ENCODE peak calls at places on chromosomes 5 and 9, in ten cellular contexts. I is kidney tubule cell; M is stimulated activated CD8-positive, alpha-beta memory T cell treated with anti-CD3 and anti-CD28 coated beads, Interleukin-12 subunit alpha, Interleukin-12 subunit beta, amount 100 ng/mL, for 1 hour; Z is Ammon's horn; L is brain microvascular endothelial cell; W is left colon; P is M059J; G is T follicular helper cell; E is T1000; Q is fibroblast of villous mesenchyme. K is an unnamed sample.

GRCh38 chr5:171598279-171599152 is 179.1 kb downstream of the FGF18 start:
- DNase-seq in Z (no peak), Q (no peak), W (no peak), I (no peak), G (no peak), M (no peak), P (no peak), E (no peak), L (no peak), K (no peak)

GRCh38 chr5:143806568-143806967 is 5.4 kb upstream of the HMHB1 start:
- DNase-seq in Q (no peak), E (no peak), L (no peak), W (no peak), M (no peak), G (no peak), Z (no peak), P (no peak), I (peak), K (no peak)

GRCh38 chr5:53309653-53310052 is 170.8 kb upstream of the FST start:
- DNase-seq in I (no peak), Q (no peak), L (no peak), E (no peak), Z (no peak), G (no peak), M (no peak), W (no peak), P (no peak), K (no peak)

GRCh38 chr5:108379722-108380530 is 2.0 kb downstream of the FBXL17 start:
- DNase-seq in I (peak), P (peak), Z (peak), E (no peak), W (no peak), M (no peak), L (peak), Q (peak), G (no peak), K (no peak)

GRCh38 chr5:156680845-156681244 is 169.2 kb upstream of the PPP1R2B start:
- DNase-seq in W (no peak), I (no peak), L (no peak), Z (no peak), P (no peak), M (no peak), Q (no peak), E (no peak), G (no peak), K (peak)

GRCh38 chr9:100340224-100340623 is 12.5 kb downstream of the TEX10 start:
- DNase-seq in L (no peak), I (no peak), W (no peak), E (no peak), M (no peak), G (no peak), Z (no peak), P (no peak), Q (no peak), K (no peak)

GRCh38 chr5:96975656-96976055 is 39.8 kb downstream of the LNPEP start:
- DNase-seq in P (no peak), I (no peak), M (no peak), L (no peak), W (no peak), Z (no peak), E (no peak), Q (no peak), G (no peak), K (no peak)

GRCh38 chr5:155539958-155540595 is 526.5 kb downstream of the KIF4B start:
- DNase-seq in Z (no peak), M (no peak), E (no peak), L (no peak), P (no peak), Q (no peak), G (no peak), W (no peak), I (no peak), K (no peak)

GRCh38 chr9:136529516-136530471 is 16.1 kb downstream of the NOTCH1 start:
- DNase-seq in L (no peak), W (no peak), Q (no peak), M (no peak), P (no peak), I (no peak), G (no peak), E (no peak), Z (no peak), K (no peak)

GRCh38 chr9:83649515-83649914 is 26.6 kb downstream of the IDNK start:
- DNase-seq in P (no peak), G (no peak), Z (no peak), W (no peak), M (no peak), Q (no peak), E (no peak), L (no peak), I (no peak), K (no peak)

GRCh38 chr5:57539281-57539701 is 56.7 kb upstream of the ACTBL2 start:
- DNase-seq in E (no peak), Q (peak), G (no peak), M (no peak), P (peak), I (no peak), W (no peak), L (peak), Z (no peak), K (no peak)

GRCh38 chr5:149228610-149229297 is 42.9 kb upstream of the AFAP1L1 start:
- DNase-seq in E (peak), M (no peak), W (no peak), L (peak), Z (peak), P (peak), I (peak), G (no peak), Q (peak), K (no peak)

GRCh38 chr9:556199-556598 is 285.3 kb upstream of the DMRT1 start:
- DNase-seq in L (no peak), M (no peak), I (no peak), Z (no peak), E (no peak), P (peak), Q (no peak), W (no peak), G (no peak), K (no peak)

GRCh38 chr9:127264462-127265040 is at the start of gene GARNL3:
- DNase-seq in Q (no peak), G (no peak), L (no peak), Z (peak), P (no peak), I (no peak), W (no peak), E (no peak), M (no peak), K (no peak)

GRCh38 chr5:66538531-66538930 is 57.7 kb upstream of the MAST4 start:
- DNase-seq in E (no peak), M (no peak), G (no peak), W (no peak), I (peak), Q (no peak), Z (no peak), P (peak), L (no peak), K (no peak)

GRCh38 chr9:110015759-110016158 is 192.2 kb downstream of the C9orf152 start:
- DNase-seq in E (peak), M (no peak), G (no peak), L (peak), W (no peak), Q (peak), P (peak), I (peak), Z (no peak), K (no peak)

GRCh38 chr5:143195496-143195895 is 208.0 kb downstream of the NR3C1 start:
- DNase-seq in E (no peak), M (no peak), P (no peak), G (no peak), W (no peak), I (no peak), Q (no peak), Z (no peak), L (no peak), K (no peak)

GRCh38 chr5:36378551-36378950 is 76.8 kb upstream of the RANBP3L start:
- DNase-seq in I (no peak), M (no peak), L (no peak), Q (no peak), Z (no peak), P (peak), E (no peak), W (no peak), G (no peak), K (no peak)

GRCh38 chr9:134834957-134835419 is 45.6 kb upstream of the FCN2 start:
- DNase-seq in E (no peak), Q (no peak), M (no peak), L (no peak), Z (no peak), W (no peak), G (no peak), I (no peak), P (no peak), K (no peak)

GRCh38 chr9:24218656-24219055 is 327.0 kb downstream of the IZUMO3 start:
- DNase-seq in M (no peak), I (no peak), Z (no peak), E (no peak), L (no peak), P (peak), Q (no peak), W (no peak), G (no peak), K (no peak)

GRCh38 chr9:135343733-135344522 is 135.7 kb upstream of the PPP1R26 start:
- DNase-seq in Q (peak), E (no peak), G (no peak), P (peak), M (peak), Z (peak), W (peak), I (peak), L (peak), K (peak)

GRCh38 chr9:99851028-99851822 is 29.5 kb downstream of the NR4A3 start:
- DNase-seq in G (no peak), M (no peak), Q (no peak), I (no peak), P (no peak), L (no peak), Z (no peak), E (no peak), W (no peak), K (no peak)

GRCh38 chr9:81264516-81264915 is 424.8 kb downstream of the TLE1 start:
- DNase-seq in P (peak), Q (peak), W (no peak), I (peak), Z (no peak), M (no peak), G (no peak), E (no peak), L (peak), K (no peak)

GRCh38 chr5:172789687-172790495 is 18.9 kb upstream of the DUSP1 start:
- DNase-seq in P (peak), M (no peak), Z (peak), Q (peak), W (no peak), I (peak), L (no peak), E (no peak), G (no peak), K (no peak)

GRCh38 chr5:66356011-66356565 is 212.0 kb downstream of the SREK1 start:
- DNase-seq in W (no peak), P (peak), I (peak), M (no peak), E (no peak), L (no peak), Q (no peak), Z (no peak), G (no peak), K (no peak)

GRCh38 chr9:129888085-129888808 is 53.0 kb downstream of the USP20 start:
- DNase-seq in E (no peak), G (peak), W (peak), P (no peak), L (no peak), Z (no peak), I (no peak), M (peak), Q (no peak), K (no peak)

GRCh38 chr5:151947924-151948323 is 23.3 kb upstream of the GLRA1 start:
- DNase-seq in I (peak), E (no peak), P (no peak), L (peak), Q (no peak), W (no peak), Z (no peak), G (no peak), M (no peak), K (no peak)

GRCh38 chr9:117723986-117724654 is 19.9 kb downstream of the TLR4 start:
- DNase-seq in M (no peak), G (no peak), L (no peak), E (no peak), W (peak), Q (no peak), Z (peak), P (no peak), I (no peak), K (no peak)

GRCh38 chr9:124812401-124813016 is 35.6 kb downstream of the OLFML2A start:
- DNase-seq in Q (peak), G (no peak), I (peak), L (peak), M (no peak), P (peak), Z (no peak), E (peak), W (peak), K (no peak)

GRCh38 chr5:17279487-17279886 is 62.1 kb downstream of the BASP1 start:
- DNase-seq in P (no peak), I (no peak), Q (no peak), G (no peak), M (no peak), L (no peak), Z (no peak), W (no peak), E (no peak), K (no peak)

GRCh38 chr5:150590979-150591411 is 49.5 kb upstream of the SYNPO start:
- DNase-seq in Q (no peak), P (no peak), L (no peak), E (no peak), G (no peak), Z (peak), M (no peak), I (no peak), W (peak), K (no peak)

GRCh38 chr9:113254991-113255390 is 20.4 kb downstream of the CDC26 start:
- DNase-seq in L (no peak), G (no peak), M (no peak), W (no peak), Q (no peak), P (no peak), Z (no peak), I (no peak), E (no peak), K (no peak)

GRCh38 chr5:179196420-179197079 is 136.4 kb downstream of the ZNF354C start:
- DNase-seq in W (no peak), I (no peak), Q (no peak), P (no peak), L (no peak), Z (peak), M (no peak), G (no peak), E (no peak), K (no peak)

GRCh38 chr5:12385095-12385494 is 480.8 kb upstream of the CTNND2 start:
- DNase-seq in L (no peak), Q (no peak), E (no peak), I (no peak), M (no peak), G (no peak), P (peak), W (no peak), Z (no peak), K (no peak)

GRCh38 chr5:116486588-116486987 is 88.0 kb downstream of the SEMA6A start:
- DNase-seq in M (no peak), Z (no peak), E (no peak), G (no peak), P (no peak), I (peak), W (no peak), L (no peak), Q (no peak), K (no peak)

GRCh38 chr5:101288633-101289032 is 385.6 kb upstream of the ST8SIA4 start:
- DNase-seq in Q (no peak), W (no peak), Z (no peak), P (peak), M (no peak), G (no peak), E (no peak), L (no peak), I (no peak), K (no peak)

K was measured in amygdala.